ENCODE peak calls at places on chromosomes 11 and 22, in ten cellular contexts. B, K, Q, O, F, X, L, C, G and N are unnamed samples.

GRCh38 chr22:50011447-50012200 is 941 bp downstream of the IL17REL start:
- DNase-seq in C (no peak), G (no peak), B (peak), L (no peak), F (peak), X (no peak), O (no peak), K (no peak), Q (no peak), N (no peak)

GRCh38 chr22:42757475-42757874 is 36.8 kb upstream of the A4GALT start:
- DNase-seq in X (no peak), K (peak), B (no peak), O (no peak), C (no peak), G (no peak), F (no peak), L (no peak), Q (no peak), N (peak)

GRCh38 chr11:107695446-107695845 is 16.4 kb downstream of the SLN start:
- DNase-seq in O (no peak), C (no peak), F (no peak), B (no peak), Q (no peak), X (no peak), K (no peak), G (no peak), L (no peak), N (no peak)

GRCh38 chr11:44088377-44088776 is 7.1 kb upstream of the EXT2 start:
- DNase-seq in K (no peak), Q (no peak), G (no peak), B (no peak), X (no peak), F (no peak), C (no peak), O (no peak), L (no peak), N (no peak)

GRCh38 chr22:24525416-24526037 is 29.4 kb downstream of the GUCD1 start:
- DNase-seq in Q (peak), L (peak), X (peak), B (peak), O (peak), C (peak), K (peak), F (peak), G (peak), N (peak)

GRCh38 chr11:12813371-12814225 is 139.4 kb downstream of the TEAD1 start:
- DNase-seq in Q (no peak), C (no peak), O (no peak), F (no peak), X (no peak), G (no peak), K (no peak), B (no peak), L (peak), N (peak)

GRCh38 chr22:41022470-41023298 is 69.7 kb upstream of the EP300 start:
- DNase-seq in G (peak), L (peak), B (peak), F (peak), X (peak), C (peak), Q (peak), K (peak), O (peak), N (peak)

GRCh38 chr11:35158371-35159081 is 19.6 kb downstream of the CD44 start:
- DNase-seq in G (no peak), C (no peak), F (no peak), O (peak), B (peak), L (no peak), Q (peak), X (no peak), K (no peak), N (no peak)

GRCh38 chr22:41535244-41535643 is 9.0 kb downstream of the POLR3H start:
- DNase-seq in K (peak), O (peak), L (peak), X (no peak), F (no peak), B (no peak), Q (no peak), G (no peak), C (no peak), N (no peak)

GRCh38 chr22:44197271-44197670 is 16.5 kb downstream of the PARVG start:
- DNase-seq in O (no peak), L (no peak), C (no peak), G (no peak), X (no peak), K (no peak), F (no peak), Q (no peak), B (no peak), N (no peak)

GRCh38 chr11:94933225-94934130 is 39.9 kb downstream of the CWC15 start:
- DNase-seq in K (no peak), L (peak), F (no peak), X (no peak), C (peak), O (peak), B (no peak), Q (peak), G (no peak), N (peak)